ENCODE peak calls at places on chromosome 11, in eight cellular contexts. J is pancreas, M is kidney, U is body of pancreas, D is fibroblast of lung, W is PC-3, Z is astrocyte of the cerebellum, V is H1. H is an unnamed sample.

GRCh38 chr11:87879118-87879517 is 296.1 kb downstream of the RAB38 start:
- DNase-seq in V (no peak), Z (no peak), J (no peak), W (peak), D (no peak), U (no peak), M (no peak), H (no peak)

GRCh38 chr11:12979928-12980689 is 29.0 kb upstream of the RASSF10 start:
- DNase-seq in D (no peak), J (no peak), V (no peak), Z (no peak), M (no peak), W (peak), U (no peak), H (no peak)

GRCh38 chr11:74282863-74283484 is 28.5 kb downstream of the P4HA3 start:
- DNase-seq in M (no peak), J (no peak), Z (no peak), W (no peak), U (no peak), V (no peak), D (no peak), H (no peak)

GRCh38 chr11:128904872-128905344 is 13.8 kb downstream of the KCNJ5 start:
- DNase-seq in M (no peak), Z (no peak), D (peak), J (no peak), W (peak), U (peak), V (no peak), H (no peak)

GRCh38 chr11:116693206-116694016 is 79.4 kb downstream of the BUD13 start:
- DNase-seq in W (peak), J (peak), D (no peak), Z (no peak), V (no peak), U (peak), M (no peak), H (no peak)

GRCh38 chr11:47216141-47216798 is 1.5 kb downstream of the DDB2 start:
- DNase-seq in J (peak), W (peak), V (no peak), D (peak), U (peak), Z (peak), M (peak), H (peak)

GRCh38 chr11:44693654-44694119 is 33.1 kb upstream of the TSPAN18 start:
- DNase-seq in V (no peak), U (no peak), M (no peak), W (no peak), Z (no peak), J (no peak), D (no peak), H (no peak)

GRCh38 chr11:17012712-17013547 is 1.3 kb downstream of the PLEKHA7 start:
- DNase-seq in Z (peak), U (peak), J (peak), W (peak), V (no peak), D (peak), M (peak), H (no peak)

GRCh38 chr11:46637546-46637945 is 20.2 kb downstream of the ATG13 start:
- DNase-seq in W (no peak), J (no peak), V (no peak), M (no peak), D (no peak), U (no peak), Z (no peak), H (no peak)

GRCh38 chr11:11083441-11083840 is 225.6 kb upstream of the ZBED5 start:
- DNase-seq in Z (no peak), V (no peak), W (no peak), J (no peak), M (no peak), D (no peak), U (no peak), H (no peak)

GRCh38 chr11:118202599-118203422 is 22.0 kb downstream of the JAML start:
- DNase-seq in U (peak), Z (no peak), J (no peak), V (no peak), M (no peak), D (no peak), W (no peak), H (no peak)

GRCh38 chr11:2298795-2299747 is 2.6 kb downstream of the C11orf21 start:
- DNase-seq in Z (no peak), D (no peak), J (no peak), M (peak), W (peak), V (peak), U (peak), H (no peak)

GRCh38 chr11:45028921-45029680 is 78.4 kb upstream of the TP53I11 start:
- DNase-seq in J (no peak), M (no peak), Z (no peak), D (no peak), V (no peak), W (no peak), U (no peak), H (no peak)

GRCh38 chr11:57217053-57217452 is 20.0 kb downstream of the APLNR start:
- DNase-seq in J (no peak), M (no peak), D (no peak), W (no peak), V (no peak), U (no peak), Z (no peak), H (no peak)
- TF ChIP-seq CTCF in J (no peak), M (no peak), D (no peak), W (no peak), V (no peak), U (no peak), Z (no peak), H (no peak)

DNA sequence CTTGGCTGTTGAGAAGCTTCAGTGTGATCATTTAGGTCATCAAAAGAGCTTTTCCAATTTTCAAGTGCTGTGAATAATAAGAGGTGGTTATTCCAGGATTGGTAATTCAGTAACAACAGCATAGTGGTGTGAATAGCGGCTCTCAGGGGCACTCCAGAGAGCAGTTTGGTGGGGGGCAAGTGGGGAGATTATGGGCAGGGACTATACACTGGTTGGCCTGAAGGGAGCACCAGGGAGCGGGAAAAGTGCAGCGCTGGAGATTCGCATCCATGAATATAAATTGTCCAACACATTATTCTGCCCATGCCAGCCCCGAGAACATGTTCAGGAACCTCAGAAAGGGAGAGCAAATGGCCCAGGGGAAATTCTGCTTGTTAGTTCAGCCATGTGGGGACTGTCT is 37.9 kb downstream of the OR6Q1 start:
- DNase-seq in U (no peak), W (no peak), Z (no peak), J (no peak), M (no peak), D (no peak), V (no peak), H (no peak)
- TF ChIP-seq CTCF in U (no peak), W (peak), Z (no peak), J (no peak), M (no peak), D (no peak), V (no peak), H (peak)

GRCh38 chr11:66851698-66852465 is 5.0 kb upstream of the LRFN4 start:
- DNase-seq in D (no peak), M (peak), J (peak), V (no peak), U (no peak), Z (no peak), W (no peak), H (no peak)
- TF ChIP-seq CTCF in D (no peak), M (no peak), J (no peak), V (peak), U (no peak), Z (no peak), W (peak), H (no peak)

DNA sequence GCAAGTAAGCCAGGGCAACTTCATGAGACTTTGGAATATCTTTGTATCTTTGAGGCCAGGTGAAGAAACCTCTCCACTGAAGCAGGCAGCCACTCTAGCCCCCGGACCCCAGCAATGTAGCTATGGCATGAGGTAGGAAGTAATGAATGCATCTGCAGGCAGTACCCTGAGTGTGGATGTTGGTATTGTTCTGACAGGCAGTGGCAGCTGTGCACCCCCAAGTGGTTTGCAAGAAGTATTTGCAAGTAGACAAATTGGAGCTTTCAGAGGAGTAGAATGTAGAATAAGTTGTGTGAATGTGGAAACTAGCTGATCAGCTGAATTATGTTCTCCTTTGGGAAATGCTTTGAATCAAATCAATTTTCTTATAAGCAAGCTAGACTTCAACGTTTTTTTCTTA is 194.4 kb upstream of the PGR start:
- DNase-seq in U (no peak), J (no peak), D (no peak), V (no peak), W (no peak), Z (no peak), M (no peak), H (no peak)
- TF ChIP-seq CTCF in U (no peak), J (no peak), D (no peak), V (peak), W (peak), Z (no peak), M (no peak), H (no peak)

GRCh38 chr11:19656140-19656541 is 56.5 kb upstream of the NAV2 start:
- DNase-seq in Z (no peak), D (no peak), V (no peak), J (no peak), M (no peak), U (no peak), W (no peak), H (no peak)
- TF ChIP-seq CTCF in Z (no peak), D (no peak), V (peak), J (no peak), M (no peak), U (no peak), W (no peak), H (no peak)

DNA sequence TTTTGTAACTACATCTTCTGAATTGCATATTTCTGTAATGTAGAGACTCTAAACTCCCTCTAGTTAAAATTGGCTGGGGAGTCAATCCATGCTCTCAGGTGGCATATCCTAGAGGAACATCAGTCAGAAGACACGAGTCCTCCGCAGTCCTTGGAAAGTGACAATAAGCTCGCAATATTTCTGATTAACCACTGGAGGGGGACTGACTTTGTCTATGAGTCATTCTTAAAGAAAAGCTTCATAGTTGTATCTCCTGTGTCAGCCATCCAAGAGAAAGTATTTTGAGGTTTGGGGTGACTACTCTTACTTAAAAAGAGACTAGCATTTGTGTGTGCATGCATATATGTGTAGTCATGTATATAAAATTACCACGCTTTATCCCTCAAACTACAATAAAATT is 60.2 kb downstream of the SLN start:
- DNase-seq in J (no peak), U (no peak), W (peak), M (no peak), V (no peak), D (peak), Z (no peak), H (peak)
- TF ChIP-seq CTCF in J (no peak), U (no peak), W (peak), M (no peak), V (no peak), D (no peak), Z (no peak), H (peak)

GRCh38 chr11:60867871-60868681 is 734 bp downstream of the ZP1 start:
- DNase-seq in M (no peak), V (no peak), J (no peak), W (no peak), U (no peak), Z (no peak), D (no peak), H (no peak)
- TF ChIP-seq CTCF in M (no peak), V (no peak), J (no peak), W (no peak), U (no peak), Z (no peak), D (no peak), H (no peak)

DNA sequence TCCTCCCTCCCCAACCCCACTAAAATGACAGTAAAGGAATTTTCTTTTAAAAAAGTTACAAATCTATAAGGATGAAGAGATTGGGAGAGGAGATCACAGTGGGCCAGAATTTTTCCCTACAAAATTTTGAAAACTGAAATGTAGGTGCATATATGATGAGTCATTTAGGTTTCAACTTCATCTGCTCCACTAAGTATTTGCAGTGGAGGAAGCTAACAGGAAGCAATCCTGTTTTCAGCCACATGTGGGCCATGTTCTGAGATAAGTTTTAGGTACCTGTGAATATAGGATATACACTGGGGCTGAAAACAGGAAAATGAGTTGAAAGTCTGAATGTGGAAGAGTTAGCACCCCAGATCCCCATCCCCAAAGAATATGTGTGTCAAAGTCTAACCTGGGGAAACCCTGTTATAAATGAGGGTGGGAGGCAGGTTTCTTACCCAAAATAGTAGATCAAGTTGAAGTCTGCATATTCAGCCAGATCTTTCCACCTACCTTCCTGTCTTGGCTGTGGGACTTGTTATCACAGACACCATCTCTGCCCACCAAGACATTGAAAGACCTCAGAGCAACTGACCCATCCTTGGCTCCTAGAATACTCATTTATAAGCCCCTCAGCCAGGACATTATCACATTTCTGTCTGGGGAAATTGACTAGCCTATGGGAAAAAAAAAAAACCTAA is 87.3 kb downstream of the PACS1 start:
- DNase-seq in W (peak), J (no peak), Z (no peak), D (peak), M (no peak), V (no peak), U (no peak), H (peak)
- TF ChIP-seq CTCF in W (peak), J (no peak), Z (no peak), D (no peak), M (no peak), V (no peak), U (no peak), H (peak)

DNA sequence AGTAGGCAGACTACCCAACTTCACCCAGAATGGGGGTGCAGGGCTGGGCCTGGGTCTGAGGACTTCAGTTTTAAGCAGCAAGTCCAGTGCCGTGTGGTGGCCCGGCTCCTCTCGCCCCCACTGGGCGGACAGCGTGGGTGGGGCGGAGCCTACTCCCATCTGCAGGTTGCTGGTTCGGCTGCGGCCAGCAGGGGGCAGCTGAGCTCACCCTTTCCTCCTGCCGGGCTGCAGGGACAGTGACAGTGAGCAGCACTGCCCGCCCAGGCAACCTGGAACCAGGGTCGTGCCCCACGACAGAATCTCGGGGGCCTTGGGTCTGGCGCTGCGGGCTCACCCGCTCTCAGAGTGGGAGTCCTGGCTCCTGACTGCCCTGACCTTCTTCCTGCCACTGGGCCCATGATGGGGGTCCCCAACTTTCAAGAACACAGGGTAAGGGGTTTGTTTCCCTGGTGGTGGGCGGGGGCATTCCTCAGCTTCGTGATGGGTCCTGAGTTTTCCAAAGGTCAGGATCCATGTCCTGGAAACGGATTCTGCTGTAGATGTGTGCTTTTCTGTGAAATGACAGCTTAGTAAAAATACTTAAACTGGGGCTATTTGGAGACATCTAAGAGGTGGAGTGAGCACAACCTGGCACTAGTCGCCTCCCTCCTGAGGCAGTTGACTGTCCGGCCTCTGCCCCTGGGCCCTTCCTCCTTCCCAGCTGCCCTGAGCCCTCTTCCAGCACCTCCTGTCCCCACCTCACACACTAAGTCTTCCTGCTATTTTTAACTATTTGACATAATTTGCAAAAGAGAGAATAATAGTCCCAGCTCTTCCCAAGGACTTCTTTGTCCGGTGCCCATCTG is 6.0 kb upstream of the NEAT1 start:
- DNase-seq in W (peak), J (peak), V (peak), Z (no peak), M (peak), U (peak), D (peak), H (peak)
- TF ChIP-seq CTCF in W (peak), J (peak), V (peak), Z (peak), M (peak), U (no peak), D (peak), H (peak)

GRCh38 chr11:60634151-60634550 is 65.3 kb upstream of the MS4A8 start:
- DNase-seq in U (no peak), D (no peak), W (peak), Z (no peak), V (no peak), J (no peak), M (no peak), H (no peak)
- TF ChIP-seq CTCF in U (no peak), D (no peak), W (peak), Z (no peak), V (peak), J (no peak), M (peak), H (peak)

H was measured in HFFc6.